ENCODE peak calls at places on chromosomes 4 and X, in six cellular contexts. One of them, this sample, is unnamed.
A peak's percentile ranks its signal among the peaks of the same experiment; 100 is the strongest.

GRCh38 chrX:136577562-136577961 is 45.5 kb downstream of the VGLL1 start:
- DNase-seq in SK-N-SH: peak; percentile 36
- DNase-seq in K562: peak; percentile 37
- DNase-seq in GM12878: no peak
- DNase-seq in HepG2: peak; percentile 1
- DNase-seq in H1: peak; percentile 60
- DNase-seq in this sample: peak; percentile 42

GRCh38 chr4:157983300-157983699 is 189.5 kb downstream of the GASK1B start:
- DNase-seq in SK-N-SH: no peak
- DNase-seq in K562: no peak
- DNase-seq in GM12878: no peak
- DNase-seq in HepG2: no peak
- DNase-seq in H1: no peak
- DNase-seq in this sample: no peak

GRCh38 chr4:77697860-77698599 is 92.4 kb downstream of the CXCL13 start:
- DNase-seq in SK-N-SH: no peak
- DNase-seq in K562: no peak
- DNase-seq in GM12878: no peak
- DNase-seq in HepG2: peak; percentile 34
- DNase-seq in H1: no peak
- DNase-seq in this sample: no peak

GRCh38 chrX:71542411-71542810 is 9.5 kb downstream of the OGT start:
- DNase-seq in SK-N-SH: no peak
- DNase-seq in K562: no peak
- DNase-seq in GM12878: no peak
- DNase-seq in HepG2: no peak
- DNase-seq in H1: no peak
- DNase-seq in this sample: no peak

GRCh38 chrX:16722481-16722880 is 3.1 kb downstream of the SYAP1 start:
- DNase-seq in SK-N-SH: no peak
- DNase-seq in K562: no peak
- DNase-seq in GM12878: no peak
- DNase-seq in HepG2: no peak
- DNase-seq in H1: no peak
- DNase-seq in this sample: no peak

GRCh38 chrX:108584617-108585211 is 145.1 kb downstream of the COL4A5 start:
- DNase-seq in SK-N-SH: peak; percentile 2
- DNase-seq in K562: peak; percentile 12
- DNase-seq in GM12878: peak; percentile 1
- DNase-seq in HepG2: no peak
- DNase-seq in H1: no peak
- DNase-seq in this sample: no peak

GRCh38 chr4:33725861-33726260 is 2518.5 kb downstream of the ARAP2 start:
- DNase-seq in SK-N-SH: no peak
- DNase-seq in K562: no peak
- DNase-seq in GM12878: no peak
- DNase-seq in HepG2: no peak
- DNase-seq in H1: no peak
- DNase-seq in this sample: no peak

GRCh38 chrX:21745756-21746155 is 12.2 kb downstream of the SMPX start:
- DNase-seq in SK-N-SH: peak; percentile 15
- DNase-seq in K562: peak; percentile 9
- DNase-seq in GM12878: no peak
- DNase-seq in HepG2: no peak
- DNase-seq in H1: no peak
- DNase-seq in this sample: no peak

GRCh38 chr4:67699603-67700002 is 1.4 kb downstream of the UBA6 start:
- DNase-seq in SK-N-SH: no peak
- DNase-seq in K562: no peak
- DNase-seq in GM12878: no peak
- DNase-seq in HepG2: no peak
- DNase-seq in H1: no peak
- DNase-seq in this sample: peak; percentile 28

GRCh38 chr4:71269241-71269640 is 69.6 kb upstream of the SLC4A4 start:
- DNase-seq in SK-N-SH: no peak
- DNase-seq in K562: no peak
- DNase-seq in GM12878: no peak
- DNase-seq in HepG2: no peak
- DNase-seq in H1: no peak
- DNase-seq in this sample: no peak

GRCh38 chr4:71267244-71267643 is 71.6 kb upstream of the SLC4A4 start:
- DNase-seq in SK-N-SH: no peak
- DNase-seq in K562: no peak
- DNase-seq in GM12878: no peak
- DNase-seq in HepG2: no peak
- DNase-seq in H1: no peak
- DNase-seq in this sample: no peak

GRCh38 chr4:71268156-71268555 is 70.7 kb upstream of the SLC4A4 start:
- DNase-seq in SK-N-SH: no peak
- DNase-seq in K562: no peak
- DNase-seq in GM12878: no peak
- DNase-seq in HepG2: no peak
- DNase-seq in H1: no peak
- DNase-seq in this sample: no peak

GRCh38 chr4:71262161-71262560 is 76.7 kb upstream of the SLC4A4 start:
- DNase-seq in SK-N-SH: no peak
- DNase-seq in K562: no peak
- DNase-seq in GM12878: no peak
- DNase-seq in HepG2: no peak
- DNase-seq in H1: no peak
- DNase-seq in this sample: no peak

GRCh38 chr4:71266090-71266794 is 72.6 kb upstream of the SLC4A4 start:
- DNase-seq in SK-N-SH: no peak
- DNase-seq in K562: no peak
- DNase-seq in GM12878: peak; percentile 21
- DNase-seq in HepG2: no peak
- DNase-seq in H1: no peak
- DNase-seq in this sample: no peak
- TF ChIP-seq GABPA in SK-N-SH: no peak
- TF ChIP-seq GABPA in K562: no peak
- TF ChIP-seq GABPA in GM12878: peak; percentile 17
- TF ChIP-seq GABPA in HepG2: no peak
- TF ChIP-seq GABPA in H1: no peak
- TF ChIP-seq GABPA in this sample: no peak

DNA sequence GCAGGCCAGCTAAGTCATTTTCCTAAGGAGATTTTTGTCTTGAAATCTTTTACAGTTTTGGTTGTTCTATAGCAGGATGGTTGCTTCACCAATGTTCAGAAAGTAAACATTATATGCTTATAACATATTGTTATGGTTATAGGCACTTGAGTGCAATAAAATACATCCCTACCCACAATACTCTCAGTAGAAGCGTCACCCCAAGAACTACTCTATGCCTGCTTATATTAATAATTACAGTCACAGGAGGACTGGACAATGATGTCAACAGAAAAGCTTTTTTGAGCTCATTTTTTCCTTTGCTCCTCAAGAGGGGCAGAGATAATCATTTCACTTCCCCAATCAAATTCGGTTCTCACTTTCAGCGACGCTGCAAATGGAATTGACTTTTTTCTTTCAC is 25.1 kb upstream of the SGMS2 start:
- DNase-seq in SK-N-SH: no peak
- DNase-seq in K562: no peak
- DNase-seq in GM12878: no peak
- DNase-seq in HepG2: no peak
- DNase-seq in H1: no peak
- DNase-seq in this sample: no peak
- H3K4me3 ChIP-seq in SK-N-SH: no peak overlapping the region
- H3K4me3 ChIP-seq in K562: no peak overlapping the region
- H3K4me3 ChIP-seq in GM12878: no peak overlapping the region
- H3K4me3 ChIP-seq in HepG2: no peak overlapping the region
- H3K4me3 ChIP-seq in H1: no peak overlapping the region
- H3K4me3 ChIP-seq in this sample: no peak overlapping the region

DNA sequence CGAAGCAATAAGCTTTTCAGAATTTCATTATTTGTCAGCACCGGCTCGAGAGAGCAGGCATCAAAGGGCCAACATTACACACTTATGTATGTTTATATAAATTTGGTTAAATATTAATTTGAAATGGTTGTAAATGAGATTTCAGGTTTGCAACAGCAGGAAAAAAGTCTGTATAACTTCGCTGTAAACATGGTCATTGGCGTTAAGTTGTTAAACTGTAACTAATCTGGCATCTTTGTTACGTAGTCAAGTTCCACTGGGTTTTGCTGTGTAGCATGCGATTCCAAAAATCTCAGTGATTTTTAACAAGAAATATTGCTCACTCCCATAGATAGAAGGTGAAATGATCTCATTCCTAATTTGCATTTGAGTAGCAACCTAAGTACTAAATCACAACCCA is 222.3 kb downstream of the CBR4 start:
- DNase-seq in SK-N-SH: no peak
- DNase-seq in K562: no peak
- DNase-seq in GM12878: no peak
- DNase-seq in HepG2: no peak
- DNase-seq in H1: no peak
- DNase-seq in this sample: no peak
- TF ChIP-seq GABPA in SK-N-SH: no peak
- TF ChIP-seq GABPA in K562: no peak
- TF ChIP-seq GABPA in GM12878: no peak
- TF ChIP-seq GABPA in HepG2: no peak
- TF ChIP-seq GABPA in H1: no peak
- TF ChIP-seq GABPA in this sample: no peak

DNA sequence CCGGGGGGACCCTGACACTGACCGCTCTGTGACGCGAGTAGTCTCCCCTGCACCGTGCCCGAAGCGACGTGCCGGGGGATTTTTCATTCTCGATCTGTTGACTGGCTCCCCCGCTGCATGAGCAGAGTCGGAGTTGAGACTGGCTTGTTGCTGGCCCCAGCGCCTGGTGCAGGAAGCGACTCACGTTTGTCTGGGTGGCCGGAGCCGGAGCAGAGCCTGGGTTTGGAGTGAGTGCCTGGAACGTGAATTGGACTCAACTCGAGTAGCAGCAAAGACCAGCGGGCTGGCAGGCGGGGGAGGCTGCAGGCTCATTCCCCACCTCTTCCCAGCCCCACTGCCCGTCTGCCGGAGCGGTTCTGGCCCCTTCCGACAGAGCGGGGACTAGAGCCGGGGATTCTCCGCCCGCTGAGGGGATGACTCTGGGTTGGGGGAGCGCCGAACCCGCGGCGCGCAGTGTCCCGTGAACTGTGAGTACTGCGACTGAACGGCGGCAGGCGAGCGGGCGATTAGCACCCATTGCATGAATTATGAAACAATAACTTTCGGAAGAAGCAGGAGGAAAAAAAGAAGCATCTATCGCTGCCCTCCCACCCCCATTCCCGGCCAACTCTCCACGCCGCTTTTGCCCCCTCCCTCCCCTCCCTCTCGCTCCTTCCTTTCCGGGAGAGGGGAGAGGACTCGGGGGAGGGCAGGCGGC is 635 bp downstream of the PCDH7 start:
- DNase-seq in SK-N-SH: peak; percentile 55
- DNase-seq in K562: no peak
- DNase-seq in GM12878: no peak
- DNase-seq in HepG2: no peak
- DNase-seq in H1: peak; percentile 69
- DNase-seq in this sample: no peak
- H3K4me3 ChIP-seq in SK-N-SH: peak overlapping the region; percentile 56
- H3K4me3 ChIP-seq in K562: no peak overlapping the region
- H3K4me3 ChIP-seq in GM12878: no peak overlapping the region
- H3K4me3 ChIP-seq in HepG2: no peak overlapping the region
- H3K4me3 ChIP-seq in H1: peak overlapping the region; percentile 86
- H3K4me3 ChIP-seq in this sample: no peak overlapping the region

GRCh38 chr4:141786921-141787320 is 150.5 kb downstream of the IL15 start:
- DNase-seq in SK-N-SH: no peak
- DNase-seq in K562: no peak
- DNase-seq in GM12878: no peak
- DNase-seq in HepG2: no peak
- DNase-seq in H1: no peak
- DNase-seq in this sample: no peak

GRCh38 chr4:141792164-141792563 is 155.8 kb downstream of the IL15 start:
- DNase-seq in SK-N-SH: no peak
- DNase-seq in K562: no peak
- DNase-seq in GM12878: no peak
- DNase-seq in HepG2: no peak
- DNase-seq in H1: no peak
- DNase-seq in this sample: no peak

GRCh38 chr4:141783770-141784169 is 147.4 kb downstream of the IL15 start:
- DNase-seq in SK-N-SH: no peak
- DNase-seq in K562: no peak
- DNase-seq in GM12878: no peak
- DNase-seq in HepG2: no peak
- DNase-seq in H1: no peak
- DNase-seq in this sample: no peak

GRCh38 chr4:141789716-141790115 is 153.3 kb downstream of the IL15 start:
- DNase-seq in SK-N-SH: no peak
- DNase-seq in K562: no peak
- DNase-seq in GM12878: no peak
- DNase-seq in HepG2: no peak
- DNase-seq in H1: no peak
- DNase-seq in this sample: no peak

DNA sequence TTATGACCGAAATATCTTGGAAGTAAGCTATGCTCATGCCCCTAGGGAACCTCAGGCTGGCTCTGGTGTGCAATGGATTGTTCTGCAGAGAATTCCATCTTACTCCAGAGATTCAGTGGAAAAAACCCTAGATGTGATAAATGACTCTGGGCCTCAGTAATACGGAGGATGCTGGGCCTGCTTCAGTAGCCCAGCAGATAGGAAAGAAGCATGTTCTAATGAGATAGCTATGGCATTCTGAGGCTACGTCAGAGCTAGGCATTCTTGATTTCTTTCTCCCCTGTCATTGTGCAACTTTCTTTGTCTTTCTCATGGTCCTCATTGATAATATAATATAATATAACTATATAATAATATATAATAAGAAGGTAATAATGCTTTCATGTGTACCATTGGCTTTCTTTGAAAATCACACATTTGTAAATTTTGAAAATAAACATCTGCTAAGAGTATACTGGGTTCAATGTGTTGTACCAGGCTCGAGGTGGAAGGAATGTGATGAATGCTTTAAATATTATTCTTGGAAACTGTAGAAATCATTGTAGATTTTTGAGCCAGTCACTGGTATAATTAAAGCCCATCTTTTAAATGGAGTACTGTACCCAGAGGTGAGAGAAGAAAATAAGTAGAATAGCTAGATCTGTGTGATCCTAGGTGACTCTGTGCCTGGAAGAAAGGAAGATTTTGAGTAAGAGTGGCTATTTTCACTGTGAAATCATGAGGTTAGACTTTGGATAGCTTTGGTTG is 152.0 kb downstream of the IL15 start:
- DNase-seq in SK-N-SH: no peak
- DNase-seq in K562: no peak
- DNase-seq in GM12878: no peak
- DNase-seq in HepG2: no peak
- DNase-seq in H1: no peak
- DNase-seq in this sample: no peak
- TF ChIP-seq GABPA in SK-N-SH: no peak
- TF ChIP-seq GABPA in K562: no peak
- TF ChIP-seq GABPA in GM12878: no peak
- TF ChIP-seq GABPA in HepG2: no peak
- TF ChIP-seq GABPA in H1: no peak
- TF ChIP-seq GABPA in this sample: no peak

GRCh38 chrX:45771114-45771513 is 570.4 kb upstream of the DIPK2B start:
- DNase-seq in SK-N-SH: no peak
- DNase-seq in K562: peak; percentile 6
- DNase-seq in GM12878: no peak
- DNase-seq in HepG2: peak; percentile 51
- DNase-seq in H1: no peak
- DNase-seq in this sample: no peak
- H3K4me3 ChIP-seq in SK-N-SH: peak overlapping the region; percentile 61
- H3K4me3 ChIP-seq in K562: peak overlapping the region; percentile 8
- H3K4me3 ChIP-seq in GM12878: no peak overlapping the region
- H3K4me3 ChIP-seq in HepG2: peak overlapping the region; percentile 57
- H3K4me3 ChIP-seq in H1: no peak overlapping the region
- H3K4me3 ChIP-seq in this sample: peak overlapping the region; percentile 22

GRCh38 chr4:108172231-108172779 is 3.6 kb upstream of the LEF1 start:
- DNase-seq in SK-N-SH: peak; percentile 87
- DNase-seq in K562: no peak
- DNase-seq in GM12878: no peak
- DNase-seq in HepG2: no peak
- DNase-seq in H1: peak; percentile 62
- DNase-seq in this sample: no peak
- TF ChIP-seq GABPA in SK-N-SH: no peak
- TF ChIP-seq GABPA in K562: no peak
- TF ChIP-seq GABPA in GM12878: no peak
- TF ChIP-seq GABPA in HepG2: no peak
- TF ChIP-seq GABPA in H1: no peak
- TF ChIP-seq GABPA in this sample: no peak